ENCODE peak calls at places on chromosome 11, in nine cellular contexts. One of them, this sample, is unnamed.

GRCh38 chr11:16893456-16894076 is 120.6 kb downstream of the PLEKHA7 start:
- DNase-seq in upper lobe of right lung: no peak
- DNase-seq in prostate gland: peak; percentile 40
- DNase-seq in PC-3: peak; percentile 59
- DNase-seq in uterus: no peak
- DNase-seq in transverse colon: no peak
- DNase-seq in endothelial cell of umbilical vein: no peak
- DNase-seq in A549: no peak
- DNase-seq in suprapubic skin: no peak
- DNase-seq in this sample: no peak

GRCh38 chr11:30585067-30585891 is 874 bp downstream of the MPPED2 start:
- DNase-seq in upper lobe of right lung: peak; percentile 64
- DNase-seq in prostate gland: peak; percentile 51
- DNase-seq in PC-3: no peak
- DNase-seq in uterus: peak; percentile 37
- DNase-seq in transverse colon: no peak
- DNase-seq in endothelial cell of umbilical vein: no peak
- DNase-seq in A549: no peak
- DNase-seq in suprapubic skin: peak; percentile 80
- DNase-seq in this sample: no peak

GRCh38 chr11:78080818-78081495 is 1.3 kb upstream of the NDUFC2 start:
- DNase-seq in upper lobe of right lung: no peak
- DNase-seq in prostate gland: no peak
- DNase-seq in PC-3: peak; percentile 26
- DNase-seq in uterus: no peak
- DNase-seq in transverse colon: no peak
- DNase-seq in endothelial cell of umbilical vein: peak; percentile 19
- DNase-seq in A549: no peak
- DNase-seq in suprapubic skin: no peak
- DNase-seq in this sample: no peak

GRCh38 chr11:123194308-123195181 is 503 bp downstream of the CLMP start:
- DNase-seq in upper lobe of right lung: peak; percentile 70
- DNase-seq in prostate gland: no peak
- DNase-seq in PC-3: peak; percentile 70
- DNase-seq in uterus: peak; percentile 54
- DNase-seq in transverse colon: no peak
- DNase-seq in endothelial cell of umbilical vein: no peak
- DNase-seq in A549: no peak
- DNase-seq in suprapubic skin: no peak
- DNase-seq in this sample: peak; percentile 37

GRCh38 chr11:1653541-1654387 is 24.2 kb downstream of the KRTAP5-5 start:
- DNase-seq in upper lobe of right lung: peak; percentile 47
- DNase-seq in prostate gland: no peak
- DNase-seq in PC-3: no peak
- DNase-seq in uterus: peak; percentile 6
- DNase-seq in transverse colon: no peak
- DNase-seq in endothelial cell of umbilical vein: no peak
- DNase-seq in A549: no peak
- DNase-seq in suprapubic skin: peak; percentile 65
- DNase-seq in this sample: no peak

GRCh38 chr11:116189378-116190170 is 583.2 kb downstream of the BUD13 start:
- DNase-seq in upper lobe of right lung: no peak
- DNase-seq in prostate gland: no peak
- DNase-seq in PC-3: no peak
- DNase-seq in uterus: no peak
- DNase-seq in transverse colon: no peak
- DNase-seq in endothelial cell of umbilical vein: no peak
- DNase-seq in A549: no peak
- DNase-seq in suprapubic skin: no peak
- DNase-seq in this sample: no peak

GRCh38 chr11:69086741-69087524 is 38.2 kb downstream of the TPCN2 start:
- DNase-seq in upper lobe of right lung: no peak
- DNase-seq in prostate gland: no peak
- DNase-seq in PC-3: no peak
- DNase-seq in uterus: no peak
- DNase-seq in transverse colon: no peak
- DNase-seq in endothelial cell of umbilical vein: no peak
- DNase-seq in A549: no peak
- DNase-seq in suprapubic skin: no peak
- DNase-seq in this sample: no peak

GRCh38 chr11:44032304-44033085 is 15.3 kb upstream of the ACCSL start:
- DNase-seq in upper lobe of right lung: peak; percentile 78
- DNase-seq in prostate gland: no peak
- DNase-seq in PC-3: no peak
- DNase-seq in uterus: peak; percentile 79
- DNase-seq in transverse colon: peak; percentile 16
- DNase-seq in endothelial cell of umbilical vein: no peak
- DNase-seq in A549: no peak
- DNase-seq in suprapubic skin: peak; percentile 72
- DNase-seq in this sample: no peak

GRCh38 chr11:26297179-26297970 is 34.6 kb upstream of the ANO3 start:
- DNase-seq in upper lobe of right lung: no peak
- DNase-seq in prostate gland: peak; percentile 19
- DNase-seq in PC-3: peak; percentile 64
- DNase-seq in uterus: no peak
- DNase-seq in transverse colon: no peak
- DNase-seq in endothelial cell of umbilical vein: peak; percentile 52
- DNase-seq in A549: peak; percentile 77
- DNase-seq in suprapubic skin: no peak
- DNase-seq in this sample: peak; percentile 47

GRCh38 chr11:126391970-126392637 is 36.6 kb downstream of the ST3GAL4 start:
- DNase-seq in upper lobe of right lung: peak; percentile 36
- DNase-seq in prostate gland: no peak
- DNase-seq in PC-3: no peak
- DNase-seq in uterus: no peak
- DNase-seq in transverse colon: no peak
- DNase-seq in endothelial cell of umbilical vein: no peak
- DNase-seq in A549: peak; percentile 14
- DNase-seq in suprapubic skin: no peak
- DNase-seq in this sample: no peak

GRCh38 chr11:16002942-16003341 is 353.4 kb downstream of the SOX6 start:
- DNase-seq in upper lobe of right lung: no peak
- DNase-seq in prostate gland: no peak
- DNase-seq in PC-3: no peak
- DNase-seq in uterus: no peak
- DNase-seq in transverse colon: no peak
- DNase-seq in endothelial cell of umbilical vein: no peak
- DNase-seq in A549: no peak
- DNase-seq in suprapubic skin: no peak
- DNase-seq in this sample: no peak

GRCh38 chr11:76799061-76799804 is 16.1 kb downstream of the TSKU start:
- DNase-seq in upper lobe of right lung: peak; percentile 93
- DNase-seq in prostate gland: peak; percentile 76
- DNase-seq in PC-3: peak; percentile 81
- DNase-seq in uterus: peak; percentile 92
- DNase-seq in transverse colon: peak; percentile 88
- DNase-seq in endothelial cell of umbilical vein: peak; percentile 62
- DNase-seq in A549: peak; percentile 89
- DNase-seq in suprapubic skin: peak; percentile 95
- DNase-seq in this sample: peak; percentile 82

GRCh38 chr11:102666331-102666957 is 39.1 kb downstream of the MMP27 start:
- DNase-seq in upper lobe of right lung: no peak
- DNase-seq in prostate gland: peak; percentile 36
- DNase-seq in PC-3: peak; percentile 79
- DNase-seq in uterus: no peak
- DNase-seq in transverse colon: peak; percentile 18
- DNase-seq in endothelial cell of umbilical vein: peak; percentile 50
- DNase-seq in A549: peak; percentile 46
- DNase-seq in suprapubic skin: no peak
- DNase-seq in this sample: peak; percentile 63

GRCh38 chr11:10051868-10052586 is 242.0 kb downstream of the SBF2 start:
- DNase-seq in upper lobe of right lung: no peak
- DNase-seq in prostate gland: no peak
- DNase-seq in PC-3: no peak
- DNase-seq in uterus: no peak
- DNase-seq in transverse colon: no peak
- DNase-seq in endothelial cell of umbilical vein: peak; percentile 66
- DNase-seq in A549: no peak
- DNase-seq in suprapubic skin: no peak
- DNase-seq in this sample: no peak

DNA sequence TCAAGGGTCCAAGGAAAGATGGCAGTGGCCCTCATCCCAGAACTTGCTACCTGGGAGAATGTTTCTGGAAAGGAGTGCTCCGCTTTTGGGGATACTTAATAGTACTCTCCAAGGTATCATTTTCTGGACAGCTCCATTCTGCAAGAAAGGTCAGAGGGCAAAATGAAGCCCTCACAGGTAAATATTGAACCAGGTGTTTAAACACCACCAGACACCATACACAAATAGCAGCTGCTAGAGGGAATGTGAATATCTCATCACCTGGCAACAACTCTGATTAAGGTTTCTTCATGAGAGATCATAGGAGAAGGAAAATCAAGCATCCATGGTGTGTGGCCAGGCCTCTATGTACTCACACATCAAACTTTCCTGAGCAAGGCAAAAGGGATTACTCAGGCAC is 226.2 kb upstream of the FAT3 start:
- DNase-seq in upper lobe of right lung: no peak
- DNase-seq in prostate gland: no peak
- DNase-seq in PC-3: no peak
- DNase-seq in uterus: no peak
- DNase-seq in transverse colon: no peak
- DNase-seq in endothelial cell of umbilical vein: no peak
- DNase-seq in A549: no peak
- DNase-seq in suprapubic skin: no peak
- DNase-seq in this sample: peak; percentile 12
- H3K27ac ChIP-seq in upper lobe of right lung: no peak overlapping the region
- H3K27ac ChIP-seq in prostate gland: no peak overlapping the region
- H3K27ac ChIP-seq in PC-3: no peak overlapping the region
- H3K27ac ChIP-seq in uterus: no peak overlapping the region
- H3K27ac ChIP-seq in transverse colon: no peak overlapping the region
- H3K27ac ChIP-seq in endothelial cell of umbilical vein: no peak overlapping the region
- H3K27ac ChIP-seq in A549: no peak overlapping the region
- H3K27ac ChIP-seq in suprapubic skin: no peak overlapping the region
- H3K27ac ChIP-seq in this sample: no peak overlapping the region

GRCh38 chr11:74846770-74847169 is 98.1 kb downstream of the RNF169 start:
- DNase-seq in upper lobe of right lung: no peak
- DNase-seq in prostate gland: no peak
- DNase-seq in PC-3: peak; percentile 43
- DNase-seq in uterus: no peak
- DNase-seq in transverse colon: no peak
- DNase-seq in endothelial cell of umbilical vein: peak; percentile 78
- DNase-seq in A549: no peak
- DNase-seq in suprapubic skin: no peak
- DNase-seq in this sample: no peak

GRCh38 chr11:74853223-74853622 is 95.7 kb downstream of the XRRA1 start:
- DNase-seq in upper lobe of right lung: no peak
- DNase-seq in prostate gland: no peak
- DNase-seq in PC-3: no peak
- DNase-seq in uterus: no peak
- DNase-seq in transverse colon: no peak
- DNase-seq in endothelial cell of umbilical vein: no peak
- DNase-seq in A549: no peak
- DNase-seq in suprapubic skin: no peak
- DNase-seq in this sample: no peak

GRCh38 chr11:74847895-74848294 is 99.2 kb downstream of the RNF169 start:
- DNase-seq in upper lobe of right lung: no peak
- DNase-seq in prostate gland: no peak
- DNase-seq in PC-3: no peak
- DNase-seq in uterus: no peak
- DNase-seq in transverse colon: no peak
- DNase-seq in endothelial cell of umbilical vein: no peak
- DNase-seq in A549: no peak
- DNase-seq in suprapubic skin: no peak
- DNase-seq in this sample: no peak

GRCh38 chr11:74845978-74846517 is 97.4 kb downstream of the RNF169 start:
- DNase-seq in upper lobe of right lung: no peak
- DNase-seq in prostate gland: no peak
- DNase-seq in PC-3: no peak
- DNase-seq in uterus: no peak
- DNase-seq in transverse colon: no peak
- DNase-seq in endothelial cell of umbilical vein: no peak
- DNase-seq in A549: no peak
- DNase-seq in suprapubic skin: no peak
- DNase-seq in this sample: no peak

DNA sequence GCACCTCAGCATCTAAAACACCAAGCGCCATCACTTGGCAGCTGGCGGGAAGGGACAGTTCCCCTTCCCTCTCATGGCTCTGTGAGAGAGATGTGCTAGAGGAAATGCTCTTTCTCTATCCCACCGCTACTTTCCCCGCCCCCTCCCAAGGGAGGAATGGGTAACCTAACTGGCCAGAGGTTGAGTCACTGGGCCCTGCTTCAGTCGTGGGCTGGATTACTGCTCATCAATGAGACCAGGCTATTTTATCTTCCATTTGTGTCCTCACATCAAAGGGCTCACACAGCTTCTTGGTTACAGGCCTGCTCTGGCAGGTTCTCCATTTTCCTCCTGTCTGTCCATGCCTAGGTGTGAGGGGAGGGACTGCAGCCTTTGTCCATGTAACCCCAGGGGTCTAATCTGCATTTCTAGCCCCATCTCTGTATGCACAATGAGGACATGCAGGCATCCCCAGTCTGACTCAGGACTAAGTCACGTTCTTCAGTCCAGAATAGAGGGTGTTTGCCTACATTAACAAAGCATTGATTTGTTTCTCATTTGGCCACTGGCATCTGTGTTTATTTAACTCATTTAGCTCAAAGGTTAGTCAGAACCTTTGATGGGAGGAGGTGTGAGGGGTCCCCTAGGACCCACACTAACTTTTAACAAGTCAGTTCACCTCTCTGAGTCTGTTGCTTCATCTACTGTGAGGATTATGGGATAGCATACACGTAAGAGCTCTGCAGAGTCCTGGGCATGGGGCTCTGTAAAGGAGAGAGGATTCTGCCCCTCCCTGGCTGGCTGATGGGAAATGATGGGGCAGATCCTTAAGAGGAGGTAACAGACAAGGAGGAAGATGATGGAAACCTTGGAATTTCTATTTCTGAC is 99.1 kb downstream of the XRRA1 start:
- DNase-seq in upper lobe of right lung: no peak
- DNase-seq in prostate gland: no peak
- DNase-seq in PC-3: peak; percentile 74
- DNase-seq in uterus: no peak
- DNase-seq in transverse colon: no peak
- DNase-seq in endothelial cell of umbilical vein: no peak
- DNase-seq in A549: no peak
- DNase-seq in suprapubic skin: no peak
- DNase-seq in this sample: no peak
- H3K27ac ChIP-seq in upper lobe of right lung: no peak overlapping the region
- H3K27ac ChIP-seq in prostate gland: no peak overlapping the region
- H3K27ac ChIP-seq in PC-3: peak overlapping the region; percentile 78
- H3K27ac ChIP-seq in uterus: no peak overlapping the region
- H3K27ac ChIP-seq in transverse colon: no peak overlapping the region
- H3K27ac ChIP-seq in endothelial cell of umbilical vein: no peak overlapping the region
- H3K27ac ChIP-seq in A549: no peak overlapping the region
- H3K27ac ChIP-seq in suprapubic skin: no peak overlapping the region
- H3K27ac ChIP-seq in this sample: no peak overlapping the region

GRCh38 chr11:2899080-2899783 is 13.7 kb upstream of the CDKN1C start:
- DNase-seq in upper lobe of right lung: no peak
- DNase-seq in prostate gland: peak; percentile 60
- DNase-seq in PC-3: no peak
- DNase-seq in uterus: no peak
- DNase-seq in transverse colon: no peak
- DNase-seq in endothelial cell of umbilical vein: peak; percentile 22
- DNase-seq in A549: no peak
- DNase-seq in suprapubic skin: no peak
- DNase-seq in this sample: no peak
- H3K27ac ChIP-seq in upper lobe of right lung: peak overlapping the region; percentile 73
- H3K27ac ChIP-seq in prostate gland: peak overlapping the region; percentile 36
- H3K27ac ChIP-seq in PC-3: no peak overlapping the region
- H3K27ac ChIP-seq in uterus: peak overlapping the region; percentile 65
- H3K27ac ChIP-seq in transverse colon: peak overlapping the region; percentile 55
- H3K27ac ChIP-seq in endothelial cell of umbilical vein: peak overlapping the region; percentile 72
- H3K27ac ChIP-seq in A549: peak overlapping the region; percentile 76
- H3K27ac ChIP-seq in suprapubic skin: peak overlapping the region; percentile 64
- H3K27ac ChIP-seq in this sample: no peak overlapping the region

GRCh38 chr11:66624450-66624849 is 8.0 kb downstream of the RBM14 start:
- DNase-seq in upper lobe of right lung: no peak
- DNase-seq in prostate gland: no peak
- DNase-seq in PC-3: no peak
- DNase-seq in uterus: no peak
- DNase-seq in transverse colon: no peak
- DNase-seq in endothelial cell of umbilical vein: no peak
- DNase-seq in A549: no peak
- DNase-seq in suprapubic skin: no peak
- DNase-seq in this sample: no peak
- H3K27ac ChIP-seq in upper lobe of right lung: no peak overlapping the region
- H3K27ac ChIP-seq in prostate gland: no peak overlapping the region
- H3K27ac ChIP-seq in PC-3: no peak overlapping the region
- H3K27ac ChIP-seq in uterus: no peak overlapping the region
- H3K27ac ChIP-seq in transverse colon: peak overlapping the region; percentile 98
- H3K27ac ChIP-seq in endothelial cell of umbilical vein: no peak overlapping the region
- H3K27ac ChIP-seq in A549: no peak overlapping the region
- H3K27ac ChIP-seq in suprapubic skin: no peak overlapping the region
- H3K27ac ChIP-seq in this sample: no peak overlapping the region